ENCODE peak calls at places on chromosomes 13 and 19, in six cellular contexts. M is neuronal stem cell, O is mesenchymal stem cell, J is H9, P is H1, W is IMR-90. B is an unnamed sample.

GRCh38 chr19:18408053-18408476 is 10.6 kb upstream of the LRRC25 start:
- DNase-seq in M (no peak), O (no peak), J (peak; percentile 74), P (peak; percentile 86), W (no peak), B (peak; percentile 58)

GRCh38 chr19:15902254-15902653 is 4.4 kb upstream of the CYP4F2 start:
- DNase-seq in M (no peak), O (no peak), J (no peak), P (no peak), W (no peak), B (no peak)

GRCh38 chr19:7953060-7953459 is 9.6 kb upstream of the TIMM44 start:
- DNase-seq in M (no peak), O (no peak), J (no peak), P (no peak), W (peak; percentile 21), B (peak; percentile 31)

GRCh38 chr13:43661321-43661720 is 125.5 kb downstream of the ENOX1 start:
- DNase-seq in M (no peak), O (no peak), J (no peak), P (no peak), W (no peak), B (no peak)

GRCh38 chr19:51440846-51441409 is 17.3 kb downstream of the SIGLEC8 start:
- DNase-seq in M (no peak), O (no peak), J (no peak), P (no peak), W (no peak), B (no peak)

GRCh38 chr13:40982772-40983171 is 36.3 kb downstream of the ELF1 start:
- DNase-seq in M (no peak), O (peak; percentile 91), J (no peak), P (no peak), W (peak; percentile 52), B (peak; percentile 40)

GRCh38 chr13:114249062-114249461 is 14.4 kb downstream of the CDC16 start:
- DNase-seq in M (no peak), O (no peak), J (no peak), P (peak; percentile 36), W (no peak), B (no peak)

GRCh38 chr13:42753697-42754096 is 27.7 kb upstream of the FAM216B start:
- DNase-seq in M (no peak), O (peak; percentile 57), J (no peak), P (no peak), W (no peak), B (no peak)

GRCh38 chr19:35935911-35936737 is at the start of gene LRFN3:
- DNase-seq in M (peak; percentile 68), O (peak; percentile 75), J (peak; percentile 77), P (peak; percentile 85), W (peak; percentile 66), B (peak; percentile 83)

GRCh38 chr13:103009061-103009840 is 57.0 kb downstream of the SLC10A2 start:
- DNase-seq in M (no peak), O (no peak), J (no peak), P (no peak), W (no peak), B (no peak)

GRCh38 chr13:39876258-39876657 is 220.8 kb downstream of the COG6 start:
- DNase-seq in M (no peak), O (peak; percentile 89), J (no peak), P (no peak), W (peak; percentile 97), B (peak; percentile 26)

GRCh38 chr19:52410276-52410675 is 12.6 kb downstream of the ZNF528 start:
- DNase-seq in M (no peak), O (no peak), J (no peak), P (no peak), W (no peak), B (no peak)

GRCh38 chr13:77300176-77301141 is 26.4 kb downstream of the MYCBP2 start:
- DNase-seq in M (no peak), O (peak; percentile 84), J (no peak), P (no peak), W (peak; percentile 86), B (peak; percentile 38)

GRCh38 chr13:59532405-59532804 is 631.3 kb downstream of the DIAPH3 start:
- DNase-seq in M (no peak), O (no peak), J (no peak), P (no peak), W (no peak), B (peak; percentile 19)

GRCh38 chr13:44393391-44393790 is 19.8 kb downstream of the SERP2 start:
- DNase-seq in M (no peak), O (no peak), J (no peak), P (no peak), W (no peak), B (no peak)

GRCh38 chr19:633786-634639 is 676 bp upstream of the POLRMT start:
- DNase-seq in M (no peak), O (no peak), J (no peak), P (no peak), W (peak; percentile 11), B (peak; percentile 34)

GRCh38 chr19:634975-635652 is 1.8 kb upstream of the POLRMT start:
- DNase-seq in M (no peak), O (no peak), J (no peak), P (no peak), W (no peak), B (peak; percentile 48)

GRCh38 chr19:633068-633785 is at the start of gene POLRMT:
- DNase-seq in M (peak; percentile 97), O (peak; percentile 98), J (peak; percentile 98), P (peak; percentile 95), W (peak; percentile 98), B (peak; percentile 99)

GRCh38 chr19:629961-630714 is 3.2 kb downstream of the POLRMT start:
- DNase-seq in M (no peak), O (no peak), J (no peak), P (no peak), W (no peak), B (no peak)

DNA sequence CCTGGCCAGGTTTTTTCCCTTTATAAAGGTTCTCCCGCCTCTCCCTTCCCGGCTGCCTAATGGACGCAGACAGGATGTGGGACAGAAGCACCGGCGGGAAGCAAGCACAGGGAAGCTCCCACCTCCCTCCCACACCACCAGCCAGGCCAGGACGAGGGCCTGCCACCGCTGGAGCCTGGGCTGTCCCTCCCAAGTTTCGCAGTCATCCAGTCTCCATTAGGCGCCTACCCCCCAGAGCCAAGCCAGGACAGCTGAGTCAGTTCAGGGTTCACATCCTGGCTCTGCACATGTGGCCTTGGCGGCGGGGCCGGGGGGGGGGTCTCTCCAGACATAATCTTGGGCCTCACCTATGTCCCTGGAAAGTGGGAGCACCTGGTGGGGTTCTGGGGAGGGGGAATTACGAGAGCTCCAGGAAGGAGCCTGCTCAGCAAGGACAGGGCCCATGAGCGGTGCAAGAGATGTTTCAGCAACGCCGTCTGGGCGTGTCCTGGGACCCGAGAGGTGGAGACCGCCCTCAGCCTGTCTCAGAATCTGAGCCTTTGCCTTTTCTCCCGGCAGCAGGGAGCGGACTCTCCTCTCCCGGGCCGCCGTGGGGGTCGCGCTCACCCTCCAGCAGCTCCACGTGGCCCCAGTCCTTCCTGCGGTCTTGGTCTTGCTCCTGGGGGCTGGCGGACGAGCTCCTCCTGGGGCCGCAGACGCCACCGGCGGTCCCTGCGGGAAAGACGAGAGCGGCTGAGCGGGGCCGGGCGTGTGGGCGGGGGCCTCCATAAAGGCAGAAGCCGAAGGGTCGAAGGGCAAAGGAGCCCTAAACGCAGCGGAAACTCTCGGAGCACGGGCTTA is 889 bp downstream of the POLRMT start:
- DNase-seq in M (peak; percentile 46), O (peak; percentile 74), J (peak; percentile 67), P (peak; percentile 73), W (peak; percentile 36), B (peak; percentile 82)
- H3K4ac ChIP-seq in M (peak overlapping the region; percentile 46), O (peak overlapping the region; percentile 47), J (no peak overlapping the region), P (no peak overlapping the region), W (peak overlapping the region; percentile 89), B (peak overlapping the region; percentile 70)

GRCh38 chr13:24511019-24511823 is 1.4 kb downstream of the PARP4 start:
- DNase-seq in M (no peak), O (peak; percentile 97), J (peak; percentile 38), P (no peak), W (peak; percentile 91), B (peak; percentile 83)
- H3K4ac ChIP-seq in M (no peak overlapping the region), O (peak overlapping the region; percentile 79), J (no peak overlapping the region), P (no peak overlapping the region), W (peak overlapping the region; percentile 96), B (no peak overlapping the region)

GRCh38 chr19:30622276-30622675 is 250.1 kb downstream of the ZNF536 start:
- DNase-seq in M (no peak), O (no peak), J (no peak), P (no peak), W (no peak), B (no peak)

GRCh38 chr19:30625947-30626346 is 253.8 kb downstream of the ZNF536 start:
- DNase-seq in M (no peak), O (no peak), J (no peak), P (no peak), W (no peak), B (no peak)

GRCh38 chr19:30629086-30629485 is 256.9 kb downstream of the ZNF536 start:
- DNase-seq in M (no peak), O (no peak), J (no peak), P (no peak), W (no peak), B (no peak)

GRCh38 chr19:30630289-30631034 is 258.3 kb downstream of the ZNF536 start:
- DNase-seq in M (no peak), O (no peak), J (no peak), P (no peak), W (no peak), B (no peak)

DNA sequence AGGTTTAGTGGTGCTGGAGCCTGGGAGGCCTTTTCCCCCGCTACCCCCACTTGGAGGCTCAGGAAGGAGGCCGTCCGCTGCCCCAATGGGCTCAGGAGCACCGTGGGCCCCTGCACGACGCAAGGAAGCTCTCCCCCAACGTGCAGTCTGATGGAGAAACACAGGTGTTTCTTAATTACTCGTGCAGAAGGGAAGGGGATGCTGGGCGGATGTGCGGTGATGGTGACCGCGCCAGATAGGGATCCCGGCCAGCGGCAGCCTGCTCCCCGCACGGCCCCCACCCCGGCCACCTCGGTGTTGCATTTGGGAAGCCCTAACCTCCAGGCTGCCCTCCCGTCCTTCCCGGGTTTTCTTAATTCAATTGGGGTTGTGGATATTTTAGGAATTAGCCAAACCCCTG is 254.4 kb downstream of the ZNF536 start:
- DNase-seq in M (no peak), O (no peak), J (no peak), P (no peak), W (no peak), B (no peak)
- H3K4ac ChIP-seq in M (no peak overlapping the region), O (no peak overlapping the region), J (no peak overlapping the region), P (no peak overlapping the region), W (no peak overlapping the region), B (no peak overlapping the region)

DNA sequence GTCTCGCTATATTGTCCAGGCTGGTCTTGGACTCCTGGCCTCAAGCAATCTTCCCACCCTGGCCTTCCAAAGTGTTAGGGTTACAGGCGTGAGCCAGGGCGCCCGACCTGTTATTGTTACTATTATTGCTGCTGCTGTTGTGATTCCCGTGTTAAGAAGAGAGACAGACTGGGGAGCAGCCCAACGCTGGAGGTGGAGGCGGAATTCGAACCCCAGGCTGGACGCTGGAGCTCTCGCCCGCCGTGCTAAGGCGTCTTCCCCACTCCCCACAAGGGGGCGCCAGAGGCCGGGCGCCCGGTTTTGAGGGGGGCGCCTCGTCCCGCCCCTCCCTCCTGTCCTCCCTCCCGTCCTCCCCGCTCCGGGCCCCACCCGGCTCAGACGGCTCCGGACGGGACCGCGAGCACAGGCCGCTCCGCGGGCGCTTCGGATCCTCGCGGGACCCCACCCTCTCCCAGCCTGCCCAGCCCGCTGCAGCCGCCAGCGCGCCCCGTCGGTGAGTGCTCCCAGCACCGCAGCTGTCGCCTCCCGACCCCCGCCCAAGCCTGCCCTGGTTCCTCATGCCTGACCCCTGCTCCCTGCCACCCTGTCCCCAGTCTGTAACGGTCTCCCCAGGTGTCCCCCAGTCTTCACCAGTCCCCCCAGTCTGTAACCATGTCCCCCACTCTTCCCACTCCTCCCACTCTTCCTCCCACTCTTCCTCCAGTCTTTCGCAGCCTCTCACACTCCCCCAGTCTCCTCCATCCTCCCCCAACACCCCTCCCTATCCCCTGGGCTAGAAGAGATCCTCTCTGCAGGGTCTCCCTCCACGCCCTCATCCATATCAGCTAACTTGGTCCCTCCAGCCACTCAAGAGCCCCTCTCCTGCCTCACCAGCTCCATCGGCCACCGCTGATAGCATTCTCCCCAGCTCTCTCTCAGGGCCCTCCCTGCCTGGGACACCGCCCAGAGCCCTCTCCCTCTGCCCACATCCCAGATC is at the start of gene EHD2:
- DNase-seq in M (no peak), O (peak; percentile 76), J (peak; percentile 64), P (peak; percentile 89), W (peak; percentile 76), B (peak; percentile 55)
- H3K4ac ChIP-seq in M (no peak within 1 kb of the TSS), O (peak within 1 kb of the TSS; percentile 100), J (no peak within 1 kb of the TSS), P (no peak within 1 kb of the TSS), W (peak within 1 kb of the TSS; percentile 100), B (no peak within 1 kb of the TSS)

B was measured in mesendoderm.